ENCODE peak calls at places on chromosome X, in nine cellular contexts. One of them, this sample, is unnamed.
A peak's percentile ranks its signal among the peaks of the same experiment; 100 is the strongest.

GRCh38 chrX:14936561-14936960 is 63.3 kb downstream of the MOSPD2 start:
- DNase-seq in stimulated activated CD8-positive, alpha-beta memory T cell treated with anti-CD3 and anti-CD28 coated beads, Interleukin-7, amount 100 ng/mL, for 1 hour: no peak
- DNase-seq in H54: peak; percentile 7
- DNase-seq in NCI-H1092: no peak
- DNase-seq in amygdala: no peak
- DNase-seq in AG08396: peak; percentile 39
- DNase-seq in HT1080: peak; percentile 79
- DNase-seq in psoas muscle: no peak
- DNase-seq in NCI-H2029: no peak
- DNase-seq in this sample: no peak

GRCh38 chrX:124023838-124024238 is 62.3 kb downstream of the STAG2 start:
- DNase-seq in stimulated activated CD8-positive, alpha-beta memory T cell treated with anti-CD3 and anti-CD28 coated beads, Interleukin-7, amount 100 ng/mL, for 1 hour: no peak
- DNase-seq in AG08396: no peak
- DNase-seq in amygdala: no peak
- DNase-seq in psoas muscle: no peak
- DNase-seq in NCI-H1092: no peak
- DNase-seq in NCI-H2029: no peak
- DNase-seq in HT1080: no peak
- DNase-seq in H54: no peak
- DNase-seq in this sample: no peak

GRCh38 chrX:134294548-134294947 is 57.6 kb downstream of the CCDC160 start:
- DNase-seq in H54: peak; percentile 2
- DNase-seq in HT1080: no peak
- DNase-seq in NCI-H2029: no peak
- DNase-seq in stimulated activated CD8-positive, alpha-beta memory T cell treated with anti-CD3 and anti-CD28 coated beads, Interleukin-7, amount 100 ng/mL, for 1 hour: no peak
- DNase-seq in NCI-H1092: no peak
- DNase-seq in amygdala: no peak
- DNase-seq in AG08396: peak; percentile 11
- DNase-seq in psoas muscle: no peak
- DNase-seq in this sample: no peak

GRCh38 chrX:70970482-70970999 is 39.6 kb upstream of the SLC7A3 start:
- DNase-seq in HT1080: peak; percentile 13
- DNase-seq in psoas muscle: no peak
- DNase-seq in NCI-H1092: no peak
- DNase-seq in stimulated activated CD8-positive, alpha-beta memory T cell treated with anti-CD3 and anti-CD28 coated beads, Interleukin-7, amount 100 ng/mL, for 1 hour: no peak
- DNase-seq in H54: peak; percentile 4
- DNase-seq in amygdala: no peak
- DNase-seq in AG08396: peak; percentile 12
- DNase-seq in NCI-H2029: no peak
- DNase-seq in this sample: no peak

GRCh38 chrX:70026112-70026850 is 23.5 kb downstream of the AWAT2 start:
- DNase-seq in amygdala: no peak
- DNase-seq in HT1080: peak; percentile 77
- DNase-seq in stimulated activated CD8-positive, alpha-beta memory T cell treated with anti-CD3 and anti-CD28 coated beads, Interleukin-7, amount 100 ng/mL, for 1 hour: no peak
- DNase-seq in AG08396: no peak
- DNase-seq in H54: no peak
- DNase-seq in NCI-H2029: no peak
- DNase-seq in psoas muscle: no peak
- DNase-seq in NCI-H1092: no peak
- DNase-seq in this sample: no peak

GRCh38 chrX:46547857-46548256 is 2.6 kb upstream of the ZNF674 start:
- DNase-seq in psoas muscle: no peak
- DNase-seq in NCI-H2029: no peak
- DNase-seq in NCI-H1092: no peak
- DNase-seq in stimulated activated CD8-positive, alpha-beta memory T cell treated with anti-CD3 and anti-CD28 coated beads, Interleukin-7, amount 100 ng/mL, for 1 hour: no peak
- DNase-seq in HT1080: peak; percentile 77
- DNase-seq in amygdala: no peak
- DNase-seq in H54: no peak
- DNase-seq in AG08396: no peak
- DNase-seq in this sample: no peak

GRCh38 chrX:107485019-107485418 is 35.6 kb downstream of the FRMPD3 start:
- DNase-seq in stimulated activated CD8-positive, alpha-beta memory T cell treated with anti-CD3 and anti-CD28 coated beads, Interleukin-7, amount 100 ng/mL, for 1 hour: no peak
- DNase-seq in AG08396: no peak
- DNase-seq in psoas muscle: no peak
- DNase-seq in HT1080: no peak
- DNase-seq in H54: no peak
- DNase-seq in amygdala: no peak
- DNase-seq in NCI-H2029: no peak
- DNase-seq in NCI-H1092: no peak
- DNase-seq in this sample: no peak

GRCh38 chrX:40151211-40152172 is 53.7 kb upstream of the BCOR start:
- DNase-seq in amygdala: no peak
- DNase-seq in HT1080: no peak
- DNase-seq in NCI-H1092: peak; percentile 59
- DNase-seq in NCI-H2029: peak; percentile 62
- DNase-seq in psoas muscle: peak; percentile 51
- DNase-seq in H54: no peak
- DNase-seq in AG08396: peak; percentile 24
- DNase-seq in stimulated activated CD8-positive, alpha-beta memory T cell treated with anti-CD3 and anti-CD28 coated beads, Interleukin-7, amount 100 ng/mL, for 1 hour: no peak
- DNase-seq in this sample: no peak

GRCh38 chrX:77679145-77679544 is 106.9 kb downstream of the ATRX start:
- DNase-seq in stimulated activated CD8-positive, alpha-beta memory T cell treated with anti-CD3 and anti-CD28 coated beads, Interleukin-7, amount 100 ng/mL, for 1 hour: no peak
- DNase-seq in psoas muscle: no peak
- DNase-seq in NCI-H2029: no peak
- DNase-seq in NCI-H1092: no peak
- DNase-seq in H54: no peak
- DNase-seq in AG08396: no peak
- DNase-seq in amygdala: no peak
- DNase-seq in HT1080: no peak
- DNase-seq in this sample: no peak

GRCh38 chrX:80306007-80306406 is 114.2 kb upstream of the TENT5D start:
- DNase-seq in stimulated activated CD8-positive, alpha-beta memory T cell treated with anti-CD3 and anti-CD28 coated beads, Interleukin-7, amount 100 ng/mL, for 1 hour: no peak
- DNase-seq in NCI-H1092: no peak
- DNase-seq in HT1080: no peak
- DNase-seq in H54: no peak
- DNase-seq in NCI-H2029: no peak
- DNase-seq in psoas muscle: no peak
- DNase-seq in AG08396: no peak
- DNase-seq in amygdala: no peak
- DNase-seq in this sample: no peak

GRCh38 chrX:1676866-1677265 is 62.0 kb downstream of the ASMT start:
- DNase-seq in HT1080: no peak
- DNase-seq in stimulated activated CD8-positive, alpha-beta memory T cell treated with anti-CD3 and anti-CD28 coated beads, Interleukin-7, amount 100 ng/mL, for 1 hour: no peak
- DNase-seq in H54: no peak
- DNase-seq in NCI-H1092: no peak
- DNase-seq in psoas muscle: no peak
- DNase-seq in NCI-H2029: no peak
- DNase-seq in AG08396: no peak
- DNase-seq in amygdala: no peak
- DNase-seq in this sample: no peak

GRCh38 chrX:105945266-105945665 is 93.3 kb downstream of the SERPINA7 start:
- DNase-seq in psoas muscle: no peak
- DNase-seq in amygdala: no peak
- DNase-seq in NCI-H2029: no peak
- DNase-seq in HT1080: no peak
- DNase-seq in H54: no peak
- DNase-seq in stimulated activated CD8-positive, alpha-beta memory T cell treated with anti-CD3 and anti-CD28 coated beads, Interleukin-7, amount 100 ng/mL, for 1 hour: no peak
- DNase-seq in NCI-H1092: no peak
- DNase-seq in AG08396: no peak
- DNase-seq in this sample: no peak

GRCh38 chrX:143017272-143017671 is 8.5 kb upstream of the SPANXN4 start:
- DNase-seq in stimulated activated CD8-positive, alpha-beta memory T cell treated with anti-CD3 and anti-CD28 coated beads, Interleukin-7, amount 100 ng/mL, for 1 hour: no peak
- DNase-seq in AG08396: no peak
- DNase-seq in HT1080: no peak
- DNase-seq in NCI-H1092: no peak
- DNase-seq in psoas muscle: no peak
- DNase-seq in amygdala: no peak
- DNase-seq in NCI-H2029: no peak
- DNase-seq in H54: no peak
- DNase-seq in this sample: no peak

GRCh38 chrX:39011454-39012204 is 210.4 kb downstream of the MID1IP1 start:
- DNase-seq in stimulated activated CD8-positive, alpha-beta memory T cell treated with anti-CD3 and anti-CD28 coated beads, Interleukin-7, amount 100 ng/mL, for 1 hour: no peak
- DNase-seq in NCI-H1092: no peak
- DNase-seq in NCI-H2029: no peak
- DNase-seq in H54: no peak
- DNase-seq in amygdala: no peak
- DNase-seq in psoas muscle: no peak
- DNase-seq in AG08396: no peak
- DNase-seq in HT1080: peak; percentile 0
- DNase-seq in this sample: no peak

GRCh38 chrX:125203737-125204578 is 115.7 kb upstream of the TEX13C start:
- DNase-seq in HT1080: peak; percentile 76
- DNase-seq in H54: no peak
- DNase-seq in NCI-H1092: no peak
- DNase-seq in psoas muscle: peak; percentile 31
- DNase-seq in amygdala: peak; percentile 1
- DNase-seq in stimulated activated CD8-positive, alpha-beta memory T cell treated with anti-CD3 and anti-CD28 coated beads, Interleukin-7, amount 100 ng/mL, for 1 hour: no peak
- DNase-seq in NCI-H2029: peak; percentile 72
- DNase-seq in AG08396: peak; percentile 11
- DNase-seq in this sample: no peak

GRCh38 chrX:9465380-9466114 is 689 bp downstream of the TBL1X start:
- DNase-seq in NCI-H2029: no peak
- DNase-seq in stimulated activated CD8-positive, alpha-beta memory T cell treated with anti-CD3 and anti-CD28 coated beads, Interleukin-7, amount 100 ng/mL, for 1 hour: no peak
- DNase-seq in HT1080: no peak
- DNase-seq in NCI-H1092: no peak
- DNase-seq in AG08396: peak; percentile 24
- DNase-seq in amygdala: no peak
- DNase-seq in H54: no peak
- DNase-seq in psoas muscle: peak; percentile 31
- DNase-seq in this sample: peak; percentile 47

GRCh38 chrX:9611436-9612145 is 146.7 kb downstream of the TBL1X start:
- DNase-seq in AG08396: no peak
- DNase-seq in psoas muscle: no peak
- DNase-seq in NCI-H2029: peak; percentile 5
- DNase-seq in stimulated activated CD8-positive, alpha-beta memory T cell treated with anti-CD3 and anti-CD28 coated beads, Interleukin-7, amount 100 ng/mL, for 1 hour: no peak
- DNase-seq in H54: no peak
- DNase-seq in HT1080: no peak
- DNase-seq in amygdala: no peak
- DNase-seq in NCI-H1092: peak; percentile 39
- DNase-seq in this sample: no peak

GRCh38 chrX:104195489-104196084 is 29.3 kb downstream of the FAM199X start:
- DNase-seq in stimulated activated CD8-positive, alpha-beta memory T cell treated with anti-CD3 and anti-CD28 coated beads, Interleukin-7, amount 100 ng/mL, for 1 hour: no peak
- DNase-seq in AG08396: peak; percentile 36
- DNase-seq in NCI-H1092: peak; percentile 28
- DNase-seq in NCI-H2029: no peak
- DNase-seq in amygdala: no peak
- DNase-seq in HT1080: peak; percentile 8
- DNase-seq in H54: no peak
- DNase-seq in psoas muscle: no peak
- DNase-seq in this sample: no peak

GRCh38 chrX:52346462-52347165 is 22.2 kb upstream of the XAGE2 start:
- DNase-seq in HT1080: peak; percentile 70
- DNase-seq in H54: peak; percentile 1
- DNase-seq in AG08396: no peak
- DNase-seq in psoas muscle: no peak
- DNase-seq in NCI-H2029: no peak
- DNase-seq in stimulated activated CD8-positive, alpha-beta memory T cell treated with anti-CD3 and anti-CD28 coated beads, Interleukin-7, amount 100 ng/mL, for 1 hour: no peak
- DNase-seq in amygdala: no peak
- DNase-seq in NCI-H1092: no peak
- DNase-seq in this sample: no peak

GRCh38 chrX:16828126-16828908 is 41.8 kb downstream of the RBBP7 start:
- DNase-seq in H54: no peak
- DNase-seq in NCI-H1092: no peak
- DNase-seq in AG08396: no peak
- DNase-seq in HT1080: peak; percentile 65
- DNase-seq in psoas muscle: no peak
- DNase-seq in stimulated activated CD8-positive, alpha-beta memory T cell treated with anti-CD3 and anti-CD28 coated beads, Interleukin-7, amount 100 ng/mL, for 1 hour: no peak
- DNase-seq in NCI-H2029: peak; percentile 55
- DNase-seq in amygdala: no peak
- DNase-seq in this sample: no peak

GRCh38 chrX:20066968-20067708 is 49.6 kb downstream of the MAP7D2 start:
- DNase-seq in amygdala: no peak
- DNase-seq in HT1080: peak; percentile 53
- DNase-seq in NCI-H2029: peak; percentile 4
- DNase-seq in NCI-H1092: peak; percentile 8
- DNase-seq in H54: no peak
- DNase-seq in AG08396: peak; percentile 27
- DNase-seq in psoas muscle: no peak
- DNase-seq in stimulated activated CD8-positive, alpha-beta memory T cell treated with anti-CD3 and anti-CD28 coated beads, Interleukin-7, amount 100 ng/mL, for 1 hour: no peak
- DNase-seq in this sample: no peak

GRCh38 chrX:10085223-10085622 is 71.6 kb upstream of the CLCN4 start:
- DNase-seq in psoas muscle: no peak
- DNase-seq in AG08396: no peak
- DNase-seq in NCI-H1092: no peak
- DNase-seq in stimulated activated CD8-positive, alpha-beta memory T cell treated with anti-CD3 and anti-CD28 coated beads, Interleukin-7, amount 100 ng/mL, for 1 hour: no peak
- DNase-seq in NCI-H2029: no peak
- DNase-seq in H54: no peak
- DNase-seq in HT1080: no peak
- DNase-seq in amygdala: no peak
- DNase-seq in this sample: no peak

GRCh38 chrX:101693476-101693875 is 33.8 kb upstream of the ARMCX2 start:
- DNase-seq in HT1080: no peak
- DNase-seq in stimulated activated CD8-positive, alpha-beta memory T cell treated with anti-CD3 and anti-CD28 coated beads, Interleukin-7, amount 100 ng/mL, for 1 hour: no peak
- DNase-seq in psoas muscle: no peak
- DNase-seq in H54: no peak
- DNase-seq in NCI-H1092: no peak
- DNase-seq in amygdala: no peak
- DNase-seq in AG08396: no peak
- DNase-seq in NCI-H2029: no peak
- DNase-seq in this sample: no peak

GRCh38 chrX:125713633-125714032 is 394.0 kb downstream of the TEX13C start:
- DNase-seq in AG08396: no peak
- DNase-seq in HT1080: no peak
- DNase-seq in H54: no peak
- DNase-seq in amygdala: no peak
- DNase-seq in NCI-H2029: no peak
- DNase-seq in stimulated activated CD8-positive, alpha-beta memory T cell treated with anti-CD3 and anti-CD28 coated beads, Interleukin-7, amount 100 ng/mL, for 1 hour: no peak
- DNase-seq in NCI-H1092: no peak
- DNase-seq in psoas muscle: no peak
- DNase-seq in this sample: no peak

GRCh38 chrX:113033966-113034680 is 193.5 kb upstream of the AMOT start:
- DNase-seq in H54: no peak
- DNase-seq in AG08396: no peak
- DNase-seq in NCI-H2029: no peak
- DNase-seq in psoas muscle: no peak
- DNase-seq in HT1080: no peak
- DNase-seq in stimulated activated CD8-positive, alpha-beta memory T cell treated with anti-CD3 and anti-CD28 coated beads, Interleukin-7, amount 100 ng/mL, for 1 hour: no peak
- DNase-seq in amygdala: no peak
- DNase-seq in NCI-H1092: no peak
- DNase-seq in this sample: no peak

GRCh38 chrX:45070116-45071007 is 130.3 kb downstream of the DIPK2B start:
- DNase-seq in HT1080: peak; percentile 36
- DNase-seq in psoas muscle: no peak
- DNase-seq in AG08396: peak; percentile 21
- DNase-seq in NCI-H1092: no peak
- DNase-seq in NCI-H2029: peak; percentile 17
- DNase-seq in amygdala: no peak
- DNase-seq in H54: no peak
- DNase-seq in stimulated activated CD8-positive, alpha-beta memory T cell treated with anti-CD3 and anti-CD28 coated beads, Interleukin-7, amount 100 ng/mL, for 1 hour: no peak
- DNase-seq in this sample: no peak

GRCh38 chrX:323721-324628 is 5.4 kb upstream of the GTPBP6 start:
- DNase-seq in stimulated activated CD8-positive, alpha-beta memory T cell treated with anti-CD3 and anti-CD28 coated beads, Interleukin-7, amount 100 ng/mL, for 1 hour: no peak
- DNase-seq in H54: no peak
- DNase-seq in HT1080: peak; percentile 60
- DNase-seq in amygdala: no peak
- DNase-seq in NCI-H1092: no peak
- DNase-seq in psoas muscle: peak; percentile 27
- DNase-seq in NCI-H2029: no peak
- DNase-seq in AG08396: no peak
- DNase-seq in this sample: peak; percentile 79

GRCh38 chrX:10577863-10578262 is 42.5 kb downstream of the MID1 start:
- DNase-seq in NCI-H1092: no peak
- DNase-seq in psoas muscle: no peak
- DNase-seq in AG08396: no peak
- DNase-seq in amygdala: no peak
- DNase-seq in H54: no peak
- DNase-seq in HT1080: no peak
- DNase-seq in NCI-H2029: no peak
- DNase-seq in stimulated activated CD8-positive, alpha-beta memory T cell treated with anti-CD3 and anti-CD28 coated beads, Interleukin-7, amount 100 ng/mL, for 1 hour: no peak
- DNase-seq in this sample: no peak

GRCh38 chrX:545488-545887 is 85.1 kb upstream of the SHOX start:
- DNase-seq in NCI-H2029: no peak
- DNase-seq in H54: no peak
- DNase-seq in HT1080: peak; percentile 2
- DNase-seq in AG08396: no peak
- DNase-seq in psoas muscle: no peak
- DNase-seq in amygdala: no peak
- DNase-seq in stimulated activated CD8-positive, alpha-beta memory T cell treated with anti-CD3 and anti-CD28 coated beads, Interleukin-7, amount 100 ng/mL, for 1 hour: no peak
- DNase-seq in NCI-H1092: no peak
- DNase-seq in this sample: no peak

GRCh38 chrX:38142598-38142997 is 78.1 kb downstream of the SRPX start:
- DNase-seq in AG08396: peak; percentile 8
- DNase-seq in NCI-H1092: no peak
- DNase-seq in amygdala: no peak
- DNase-seq in psoas muscle: no peak
- DNase-seq in NCI-H2029: no peak
- DNase-seq in stimulated activated CD8-positive, alpha-beta memory T cell treated with anti-CD3 and anti-CD28 coated beads, Interleukin-7, amount 100 ng/mL, for 1 hour: no peak
- DNase-seq in HT1080: no peak
- DNase-seq in H54: no peak
- DNase-seq in this sample: no peak

GRCh38 chrX:13598877-13599276 is 29.5 kb downstream of the EGFL6 start:
- DNase-seq in psoas muscle: no peak
- DNase-seq in amygdala: no peak
- DNase-seq in HT1080: no peak
- DNase-seq in H54: no peak
- DNase-seq in NCI-H1092: no peak
- DNase-seq in AG08396: peak; percentile 33
- DNase-seq in NCI-H2029: no peak
- DNase-seq in stimulated activated CD8-positive, alpha-beta memory T cell treated with anti-CD3 and anti-CD28 coated beads, Interleukin-7, amount 100 ng/mL, for 1 hour: no peak
- DNase-seq in this sample: no peak